ENCODE peak calls at places on chromosome 12, in six cellular contexts. One of them, this sample, is unnamed.

GRCh38 chr12:64400041-64400440 is 4.2 kb upstream of the XPOT start:
- DNase-seq in neural progenitor cell: peak
- DNase-seq in uterus: no peak
- DNase-seq in fibroblast of lung: peak
- DNase-seq in AG10803: peak
- DNase-seq in IMR-90: peak
- DNase-seq in this sample: peak

GRCh38 chr12:52519826-52520662 is at the start of gene KRT5:
- DNase-seq in AG10803: no peak
- DNase-seq in fibroblast of lung: no peak
- DNase-seq in IMR-90: no peak
- DNase-seq in neural progenitor cell: no peak
- DNase-seq in uterus: no peak
- DNase-seq in this sample: no peak

GRCh38 chr12:103441437-103442186 is 54.2 kb downstream of the C12orf42 start:
- DNase-seq in uterus: no peak
- DNase-seq in IMR-90: no peak
- DNase-seq in AG10803: no peak
- DNase-seq in fibroblast of lung: no peak
- DNase-seq in neural progenitor cell: no peak
- DNase-seq in this sample: no peak

GRCh38 chr12:88310069-88310468 is 168.0 kb downstream of the TMTC3 start:
- DNase-seq in AG10803: peak
- DNase-seq in neural progenitor cell: no peak
- DNase-seq in fibroblast of lung: peak
- DNase-seq in IMR-90: peak
- DNase-seq in uterus: no peak
- DNase-seq in this sample: peak

GRCh38 chr12:130617219-130617618 is 98.9 kb downstream of the RIMBP2 start:
- DNase-seq in fibroblast of lung: no peak
- DNase-seq in IMR-90: no peak
- DNase-seq in AG10803: no peak
- DNase-seq in neural progenitor cell: no peak
- DNase-seq in uterus: no peak
- DNase-seq in this sample: no peak

GRCh38 chr12:64730585-64730964 is 28.6 kb downstream of the GNS start:
- DNase-seq in AG10803: no peak
- DNase-seq in fibroblast of lung: no peak
- DNase-seq in uterus: no peak
- DNase-seq in IMR-90: no peak
- DNase-seq in neural progenitor cell: no peak
- DNase-seq in this sample: no peak

GRCh38 chr12:57111046-57111698 is at the start of gene STAT6:
- DNase-seq in fibroblast of lung: peak
- DNase-seq in AG10803: peak
- DNase-seq in IMR-90: peak
- DNase-seq in uterus: peak
- DNase-seq in neural progenitor cell: peak
- DNase-seq in this sample: peak

GRCh38 chr12:51814311-51815088 is 34.0 kb downstream of the FIGNL2 start:
- DNase-seq in AG10803: peak
- DNase-seq in uterus: peak
- DNase-seq in fibroblast of lung: peak
- DNase-seq in IMR-90: peak
- DNase-seq in neural progenitor cell: peak
- DNase-seq in this sample: peak

GRCh38 chr12:26018926-26019325 is 60.4 kb downstream of the RASSF8 start:
- DNase-seq in IMR-90: peak
- DNase-seq in neural progenitor cell: no peak
- DNase-seq in AG10803: peak
- DNase-seq in uterus: no peak
- DNase-seq in fibroblast of lung: peak
- DNase-seq in this sample: peak

GRCh38 chr12:4812621-4813327 is 92.6 kb downstream of the GALNT8 start:
- DNase-seq in fibroblast of lung: no peak
- DNase-seq in neural progenitor cell: no peak
- DNase-seq in AG10803: no peak
- DNase-seq in IMR-90: no peak
- DNase-seq in uterus: no peak
- DNase-seq in this sample: no peak

GRCh38 chr12:105922670-105923102 is 216.1 kb downstream of the NUAK1 start:
- DNase-seq in fibroblast of lung: peak
- DNase-seq in uterus: no peak
- DNase-seq in neural progenitor cell: no peak
- DNase-seq in IMR-90: peak
- DNase-seq in AG10803: peak
- DNase-seq in this sample: peak

GRCh38 chr12:14905269-14906004 is 19.8 kb upstream of the MGP start:
- DNase-seq in IMR-90: no peak
- DNase-seq in fibroblast of lung: peak
- DNase-seq in neural progenitor cell: no peak
- DNase-seq in AG10803: no peak
- DNase-seq in uterus: no peak
- DNase-seq in this sample: peak

GRCh38 chr12:27900920-27901879 is 71.3 kb downstream of the PTHLH start:
- DNase-seq in fibroblast of lung: no peak
- DNase-seq in uterus: no peak
- DNase-seq in neural progenitor cell: no peak
- DNase-seq in AG10803: no peak
- DNase-seq in IMR-90: no peak
- DNase-seq in this sample: no peak

GRCh38 chr12:24960222-24960855 is 11.4 kb upstream of the BCAT1 start:
- DNase-seq in fibroblast of lung: peak
- DNase-seq in AG10803: peak
- DNase-seq in neural progenitor cell: peak
- DNase-seq in IMR-90: peak
- DNase-seq in uterus: no peak
- DNase-seq in this sample: peak

GRCh38 chr12:57518920-57519757 is 1.2 kb downstream of the DDIT3 start:
- DNase-seq in neural progenitor cell: no peak
- DNase-seq in IMR-90: peak
- DNase-seq in AG10803: peak
- DNase-seq in uterus: peak
- DNase-seq in fibroblast of lung: peak
- DNase-seq in this sample: peak

GRCh38 chr12:122860052-122860853 is 25.0 kb downstream of the HIP1R start:
- DNase-seq in neural progenitor cell: peak
- DNase-seq in IMR-90: peak
- DNase-seq in AG10803: peak
- DNase-seq in uterus: peak
- DNase-seq in fibroblast of lung: peak
- DNase-seq in this sample: peak

GRCh38 chr12:52660934-52661333 is 8.9 kb upstream of the KRT2 start:
- DNase-seq in IMR-90: no peak
- DNase-seq in AG10803: no peak
- DNase-seq in fibroblast of lung: no peak
- DNase-seq in uterus: no peak
- DNase-seq in neural progenitor cell: no peak
- DNase-seq in this sample: no peak

GRCh38 chr12:115599251-115599811 is 678.2 kb downstream of the MED13L start:
- DNase-seq in uterus: no peak
- DNase-seq in fibroblast of lung: no peak
- DNase-seq in IMR-90: no peak
- DNase-seq in neural progenitor cell: peak
- DNase-seq in AG10803: peak
- DNase-seq in this sample: peak

GRCh38 chr12:31386364-31386777 is 60.4 kb upstream of the SINHCAF start:
- DNase-seq in IMR-90: no peak
- DNase-seq in AG10803: no peak
- DNase-seq in neural progenitor cell: peak
- DNase-seq in uterus: no peak
- DNase-seq in fibroblast of lung: no peak
- DNase-seq in this sample: no peak

GRCh38 chr12:1830981-1831930 is 10.9 kb downstream of the LRTM2 start:
- DNase-seq in neural progenitor cell: peak
- DNase-seq in fibroblast of lung: peak
- DNase-seq in AG10803: peak
- DNase-seq in uterus: peak
- DNase-seq in IMR-90: peak
- DNase-seq in this sample: peak

GRCh38 chr12:130956009-130956408 is 2.3 kb downstream of the ADGRD1 start:
- DNase-seq in uterus: no peak
- DNase-seq in fibroblast of lung: no peak
- DNase-seq in AG10803: no peak
- DNase-seq in neural progenitor cell: no peak
- DNase-seq in IMR-90: no peak
- DNase-seq in this sample: no peak

GRCh38 chr12:106780010-106780625 is 5.6 kb downstream of the RIC8B start:
- DNase-seq in IMR-90: peak
- DNase-seq in neural progenitor cell: no peak
- DNase-seq in AG10803: no peak
- DNase-seq in fibroblast of lung: no peak
- DNase-seq in uterus: no peak
- DNase-seq in this sample: no peak

GRCh38 chr12:16658699-16659098 is 52.7 kb upstream of the LMO3 start:
- DNase-seq in neural progenitor cell: no peak
- DNase-seq in uterus: no peak
- DNase-seq in AG10803: no peak
- DNase-seq in fibroblast of lung: no peak
- DNase-seq in IMR-90: no peak
- DNase-seq in this sample: no peak

GRCh38 chr12:120317258-120318105 is 10.1 kb downstream of the PLA2G1B start:
- DNase-seq in AG10803: peak
- DNase-seq in fibroblast of lung: peak
- DNase-seq in uterus: peak
- DNase-seq in neural progenitor cell: peak
- DNase-seq in IMR-90: peak
- DNase-seq in this sample: peak

GRCh38 chr12:120316798-120317257 is 10.8 kb downstream of the PLA2G1B start:
- DNase-seq in AG10803: no peak
- DNase-seq in IMR-90: no peak
- DNase-seq in neural progenitor cell: no peak
- DNase-seq in uterus: no peak
- DNase-seq in fibroblast of lung: no peak
- DNase-seq in this sample: peak

GRCh38 chr12:120314220-120314619 is 12.1 kb downstream of the SIRT4 start:
- DNase-seq in uterus: no peak
- DNase-seq in neural progenitor cell: peak
- DNase-seq in AG10803: no peak
- DNase-seq in fibroblast of lung: no peak
- DNase-seq in IMR-90: no peak
- DNase-seq in this sample: peak
- TF ChIP-seq CTCF in uterus: no peak
- TF ChIP-seq CTCF in neural progenitor cell: peak
- TF ChIP-seq CTCF in AG10803: peak
- TF ChIP-seq CTCF in fibroblast of lung: no peak
- TF ChIP-seq CTCF in IMR-90: peak
- TF ChIP-seq CTCF in this sample: peak

GRCh38 chr12:65891987-65892481 is 67.8 kb downstream of the HMGA2 start:
- DNase-seq in uterus: peak
- DNase-seq in fibroblast of lung: peak
- DNase-seq in IMR-90: peak
- DNase-seq in neural progenitor cell: no peak
- DNase-seq in AG10803: peak
- DNase-seq in this sample: peak
- H3K4me3 ChIP-seq in uterus: no peak
- H3K4me3 ChIP-seq in fibroblast of lung: peak
- H3K4me3 ChIP-seq in IMR-90: peak
- H3K4me3 ChIP-seq in neural progenitor cell: no peak
- H3K4me3 ChIP-seq in AG10803: peak
- H3K4me3 ChIP-seq in this sample: peak

GRCh38 chr12:128789356-128789929 is 34.3 kb downstream of the SLC15A4 start:
- DNase-seq in uterus: no peak
- DNase-seq in IMR-90: no peak
- DNase-seq in fibroblast of lung: no peak
- DNase-seq in AG10803: no peak
- DNase-seq in neural progenitor cell: no peak
- DNase-seq in this sample: no peak

GRCh38 chr12:128790653-128791373 is 32.9 kb downstream of the SLC15A4 start:
- DNase-seq in AG10803: peak
- DNase-seq in uterus: no peak
- DNase-seq in IMR-90: no peak
- DNase-seq in fibroblast of lung: no peak
- DNase-seq in neural progenitor cell: no peak
- DNase-seq in this sample: no peak

GRCh38 chr12:128790221-128790620 is 33.5 kb downstream of the SLC15A4 start:
- DNase-seq in uterus: no peak
- DNase-seq in IMR-90: no peak
- DNase-seq in AG10803: no peak
- DNase-seq in neural progenitor cell: no peak
- DNase-seq in fibroblast of lung: no peak
- DNase-seq in this sample: no peak

GRCh38 chr12:128786741-128787391 is 36.9 kb downstream of the SLC15A4 start:
- DNase-seq in IMR-90: no peak
- DNase-seq in AG10803: no peak
- DNase-seq in fibroblast of lung: no peak
- DNase-seq in neural progenitor cell: no peak
- DNase-seq in uterus: no peak
- DNase-seq in this sample: no peak

DNA sequence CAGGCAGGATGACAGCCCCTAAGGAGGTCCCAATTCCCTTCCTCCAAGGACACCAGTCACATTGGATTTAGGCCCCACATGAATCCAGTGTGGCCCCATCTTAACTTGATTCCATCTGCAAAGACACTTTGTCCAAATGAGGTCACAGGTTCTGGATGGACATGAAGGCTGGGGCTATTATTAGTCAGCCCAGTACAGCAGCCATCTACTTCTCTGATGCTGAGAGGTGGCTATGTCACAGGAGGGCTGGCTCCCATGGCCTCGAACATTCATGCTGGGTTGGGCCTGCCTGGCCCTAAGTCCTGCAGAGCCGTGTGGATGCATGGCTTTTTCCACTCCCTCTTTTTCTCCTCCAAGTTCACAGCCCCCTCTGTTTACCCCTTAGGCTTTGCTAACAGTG is 35.9 kb downstream of the SLC15A4 start:
- DNase-seq in IMR-90: no peak
- DNase-seq in fibroblast of lung: no peak
- DNase-seq in AG10803: no peak
- DNase-seq in neural progenitor cell: no peak
- DNase-seq in uterus: no peak
- DNase-seq in this sample: no peak
- TF ChIP-seq CTCF in IMR-90: no peak
- TF ChIP-seq CTCF in fibroblast of lung: no peak
- TF ChIP-seq CTCF in AG10803: no peak
- TF ChIP-seq CTCF in neural progenitor cell: no peak
- TF ChIP-seq CTCF in uterus: no peak
- TF ChIP-seq CTCF in this sample: no peak

GRCh38 chr12:78866518-78866917 is 1.9 kb downstream of the SYT1 start:
- DNase-seq in uterus: no peak
- DNase-seq in AG10803: no peak
- DNase-seq in neural progenitor cell: no peak
- DNase-seq in IMR-90: no peak
- DNase-seq in fibroblast of lung: no peak
- DNase-seq in this sample: no peak

GRCh38 chr12:78870539-78870938 is 6.0 kb downstream of the SYT1 start:
- DNase-seq in uterus: no peak
- DNase-seq in fibroblast of lung: no peak
- DNase-seq in neural progenitor cell: no peak
- DNase-seq in IMR-90: no peak
- DNase-seq in AG10803: no peak
- DNase-seq in this sample: no peak

GRCh38 chr12:78865297-78865955 is 852 bp downstream of the SYT1 start:
- DNase-seq in AG10803: no peak
- DNase-seq in uterus: no peak
- DNase-seq in IMR-90: no peak
- DNase-seq in neural progenitor cell: peak
- DNase-seq in fibroblast of lung: peak
- DNase-seq in this sample: peak

GRCh38 chr12:78863482-78864427 is 819 bp upstream of the SYT1 start:
- DNase-seq in uterus: peak
- DNase-seq in fibroblast of lung: peak
- DNase-seq in neural progenitor cell: peak
- DNase-seq in AG10803: peak
- DNase-seq in IMR-90: peak
- DNase-seq in this sample: peak

GRCh38 chr12:78864483-78865296 is at the start of gene SYT1:
- DNase-seq in neural progenitor cell: peak
- DNase-seq in IMR-90: peak
- DNase-seq in AG10803: peak
- DNase-seq in fibroblast of lung: peak
- DNase-seq in uterus: peak
- DNase-seq in this sample: peak
- H3K4me3 ChIP-seq in neural progenitor cell: peak
- H3K4me3 ChIP-seq in IMR-90: peak
- H3K4me3 ChIP-seq in AG10803: peak
- H3K4me3 ChIP-seq in fibroblast of lung: peak
- H3K4me3 ChIP-seq in uterus: peak
- H3K4me3 ChIP-seq in this sample: peak